ENCODE peak calls at places on chromosomes 6 and 20, in five cellular contexts. One of them, this sample, is unnamed.
A peak's percentile ranks its signal among the peaks of the same experiment; 100 is the strongest.

GRCh38 chr6:119241124-119241491 is 108.5 kb downstream of the MAN1A1 start:
- DNase-seq in NCI-H1092 treated with DMSO at 0.1 percent for 48 hours: no peak
- DNase-seq in kidney tubule cell: peak; percentile 27
- DNase-seq in mucosa of gallbladder: peak; percentile 24
- DNase-seq in NCI-H1417: peak; percentile 51
- DNase-seq in this sample: no peak

GRCh38 chr20:15339264-15339663 is 1001.9 kb upstream of the FLRT3 start:
- DNase-seq in NCI-H1092 treated with DMSO at 0.1 percent for 48 hours: no peak
- DNase-seq in kidney tubule cell: no peak
- DNase-seq in mucosa of gallbladder: no peak
- DNase-seq in NCI-H1417: no peak
- DNase-seq in this sample: no peak

GRCh38 chr6:157036245-157036681 is 259.1 kb downstream of the ARID1B start:
- DNase-seq in NCI-H1092 treated with DMSO at 0.1 percent for 48 hours: no peak
- DNase-seq in kidney tubule cell: peak; percentile 48
- DNase-seq in mucosa of gallbladder: no peak
- DNase-seq in NCI-H1417: peak; percentile 19
- DNase-seq in this sample: no peak

GRCh38 chr6:11770546-11771466 is 7.8 kb downstream of the ADTRP start:
- DNase-seq in NCI-H1092 treated with DMSO at 0.1 percent for 48 hours: no peak
- DNase-seq in kidney tubule cell: peak; percentile 98
- DNase-seq in mucosa of gallbladder: peak; percentile 85
- DNase-seq in NCI-H1417: peak; percentile 57
- DNase-seq in this sample: peak; percentile 91

GRCh38 chr6:167093406-167093921 is 29.4 kb upstream of the CCR6 start:
- DNase-seq in NCI-H1092 treated with DMSO at 0.1 percent for 48 hours: no peak
- DNase-seq in kidney tubule cell: no peak
- DNase-seq in mucosa of gallbladder: no peak
- DNase-seq in NCI-H1417: no peak
- DNase-seq in this sample: no peak

GRCh38 chr20:63167918-63168520 is 47.9 kb downstream of the YTHDF1 start:
- DNase-seq in NCI-H1092 treated with DMSO at 0.1 percent for 48 hours: no peak
- DNase-seq in kidney tubule cell: no peak
- DNase-seq in mucosa of gallbladder: no peak
- DNase-seq in NCI-H1417: no peak
- DNase-seq in this sample: no peak

GRCh38 chr6:133854633-133855598 is 34.0 kb upstream of the TCF21 start:
- DNase-seq in NCI-H1092 treated with DMSO at 0.1 percent for 48 hours: peak; percentile 20
- DNase-seq in kidney tubule cell: peak; percentile 24
- DNase-seq in mucosa of gallbladder: no peak
- DNase-seq in NCI-H1417: peak; percentile 75
- DNase-seq in this sample: no peak

GRCh38 chr20:32476684-32477593 is 108.2 kb downstream of the NOL4L start:
- DNase-seq in NCI-H1092 treated with DMSO at 0.1 percent for 48 hours: no peak
- DNase-seq in kidney tubule cell: no peak
- DNase-seq in mucosa of gallbladder: no peak
- DNase-seq in NCI-H1417: no peak
- DNase-seq in this sample: no peak

GRCh38 chr6:11902527-11902926 is 109.6 kb upstream of the HIVEP1 start:
- DNase-seq in NCI-H1092 treated with DMSO at 0.1 percent for 48 hours: no peak
- DNase-seq in kidney tubule cell: no peak
- DNase-seq in mucosa of gallbladder: no peak
- DNase-seq in NCI-H1417: no peak
- DNase-seq in this sample: no peak

GRCh38 chr6:37354526-37355384 is 972 bp downstream of the RNF8 start:
- DNase-seq in NCI-H1092 treated with DMSO at 0.1 percent for 48 hours: no peak
- DNase-seq in kidney tubule cell: peak; percentile 23
- DNase-seq in mucosa of gallbladder: peak; percentile 16
- DNase-seq in NCI-H1417: peak; percentile 55
- DNase-seq in this sample: peak; percentile 46

GRCh38 chr6:6293317-6293716 is 27.1 kb downstream of the F13A1 start:
- DNase-seq in NCI-H1092 treated with DMSO at 0.1 percent for 48 hours: no peak
- DNase-seq in kidney tubule cell: no peak
- DNase-seq in mucosa of gallbladder: no peak
- DNase-seq in NCI-H1417: no peak
- DNase-seq in this sample: no peak

GRCh38 chr20:44849712-44850111 is 35.8 kb upstream of the YWHAB start:
- DNase-seq in NCI-H1092 treated with DMSO at 0.1 percent for 48 hours: no peak
- DNase-seq in kidney tubule cell: no peak
- DNase-seq in mucosa of gallbladder: no peak
- DNase-seq in NCI-H1417: peak; percentile 19
- DNase-seq in this sample: no peak

GRCh38 chr6:13188306-13188705 is 140.0 kb downstream of the TBC1D7 start:
- DNase-seq in NCI-H1092 treated with DMSO at 0.1 percent for 48 hours: no peak
- DNase-seq in kidney tubule cell: no peak
- DNase-seq in mucosa of gallbladder: no peak
- DNase-seq in NCI-H1417: peak; percentile 23
- DNase-seq in this sample: no peak

GRCh38 chr6:97133071-97133470 is 149.9 kb downstream of the MMS22L start:
- DNase-seq in NCI-H1092 treated with DMSO at 0.1 percent for 48 hours: no peak
- DNase-seq in kidney tubule cell: peak; percentile 5
- DNase-seq in mucosa of gallbladder: no peak
- DNase-seq in NCI-H1417: peak; percentile 32
- DNase-seq in this sample: no peak

GRCh38 chr6:136647363-136647763 is 97.1 kb upstream of the MAP7 start:
- DNase-seq in NCI-H1092 treated with DMSO at 0.1 percent for 48 hours: no peak
- DNase-seq in kidney tubule cell: peak; percentile 76
- DNase-seq in mucosa of gallbladder: no peak
- DNase-seq in NCI-H1417: no peak
- DNase-seq in this sample: no peak

GRCh38 chr6:32664354-32664753 is 2.1 kb downstream of the HLA-DQB1 start:
- DNase-seq in NCI-H1092 treated with DMSO at 0.1 percent for 48 hours: no peak
- DNase-seq in kidney tubule cell: no peak
- DNase-seq in mucosa of gallbladder: no peak
- DNase-seq in NCI-H1417: no peak
- DNase-seq in this sample: no peak

GRCh38 chr20:8260837-8261241 is 128.8 kb downstream of the PLCB1 start:
- DNase-seq in NCI-H1092 treated with DMSO at 0.1 percent for 48 hours: no peak
- DNase-seq in kidney tubule cell: no peak
- DNase-seq in mucosa of gallbladder: no peak
- DNase-seq in NCI-H1417: no peak
- DNase-seq in this sample: no peak

GRCh38 chr6:15253107-15254073 is 7.5 kb downstream of the JARID2 start:
- DNase-seq in NCI-H1092 treated with DMSO at 0.1 percent for 48 hours: no peak
- DNase-seq in kidney tubule cell: no peak
- DNase-seq in mucosa of gallbladder: no peak
- DNase-seq in NCI-H1417: no peak
- DNase-seq in this sample: no peak

GRCh38 chr6:46186583-46186982 is 15.8 kb upstream of the ENPP5 start:
- DNase-seq in NCI-H1092 treated with DMSO at 0.1 percent for 48 hours: no peak
- DNase-seq in kidney tubule cell: no peak
- DNase-seq in mucosa of gallbladder: no peak
- DNase-seq in NCI-H1417: no peak
- DNase-seq in this sample: no peak

GRCh38 chr6:114377881-114378280 is 35.1 kb upstream of the HS3ST5 start:
- DNase-seq in NCI-H1092 treated with DMSO at 0.1 percent for 48 hours: no peak
- DNase-seq in kidney tubule cell: no peak
- DNase-seq in mucosa of gallbladder: no peak
- DNase-seq in NCI-H1417: no peak
- DNase-seq in this sample: no peak

GRCh38 chr20:15375836-15376235 is 1038.4 kb upstream of the FLRT3 start:
- DNase-seq in NCI-H1092 treated with DMSO at 0.1 percent for 48 hours: no peak
- DNase-seq in kidney tubule cell: no peak
- DNase-seq in mucosa of gallbladder: no peak
- DNase-seq in NCI-H1417: no peak
- DNase-seq in this sample: no peak

GRCh38 chr6:44038543-44039065 is 88.6 kb downstream of the MRPL14 start:
- DNase-seq in NCI-H1092 treated with DMSO at 0.1 percent for 48 hours: no peak
- DNase-seq in kidney tubule cell: no peak
- DNase-seq in mucosa of gallbladder: no peak
- DNase-seq in NCI-H1417: no peak
- DNase-seq in this sample: no peak

GRCh38 chr6:25713802-25714201 is 40.7 kb upstream of the SLC17A4 start:
- DNase-seq in NCI-H1092 treated with DMSO at 0.1 percent for 48 hours: peak; percentile 14
- DNase-seq in kidney tubule cell: no peak
- DNase-seq in mucosa of gallbladder: no peak
- DNase-seq in NCI-H1417: peak; percentile 75
- DNase-seq in this sample: no peak

This sample was measured in transverse colon.